ENCODE peak calls at places on chromosomes 2 and 18, in six cellular contexts. P is H9, Q is H1, C is neuronal stem cell, T is IMR-90, K is trophoblast cell. S is an unnamed sample.

GRCh38 chr2:237896941-237897340 is 37.5 kb downstream of the RAMP1 start:
- DNase-seq in Q (no peak), T (no peak), P (no peak), K (no peak), C (no peak), S (no peak)

GRCh38 chr18:902179-902718 is 2.4 kb upstream of the ADCYAP1 start:
- DNase-seq in P (no peak), K (no peak), T (no peak), Q (no peak), C (no peak), S (peak)

GRCh38 chr2:170975943-170976270 is 46.9 kb downstream of the GORASP2 start:
- DNase-seq in T (no peak), Q (no peak), C (no peak), K (no peak), P (no peak), S (no peak)

GRCh38 chr2:43021791-43022500 is 204.5 kb downstream of the ZFP36L2 start:
- DNase-seq in C (no peak), K (no peak), Q (peak), P (peak), T (no peak), S (no peak)

GRCh38 chr2:85655961-85656403 is 12.0 kb downstream of the SFTPB start:
- DNase-seq in T (peak), P (no peak), Q (no peak), C (no peak), K (no peak), S (peak)

GRCh38 chr2:76953733-76954347 is 568.3 kb downstream of the LRRTM4 start:
- DNase-seq in K (peak), Q (peak), C (peak), P (peak), T (peak), S (peak)

GRCh38 chr2:165529130-165529529 is 59.6 kb downstream of the CSRNP3 start:
- DNase-seq in C (no peak), P (peak), K (no peak), Q (no peak), T (no peak), S (no peak)

GRCh38 chr2:240602266-240603050 is 15.9 kb downstream of the CAPN10 start:
- DNase-seq in K (no peak), T (no peak), P (no peak), C (no peak), Q (no peak), S (no peak)

GRCh38 chr18:58195278-58195721 is 151.3 kb downstream of the NEDD4L start:
- DNase-seq in P (peak), Q (peak), T (no peak), C (no peak), K (no peak), S (no peak)

GRCh38 chr2:18435425-18436037 is 124.9 kb downstream of the RDH14 start:
- DNase-seq in K (peak), C (peak), Q (peak), T (peak), P (no peak), S (peak)

GRCh38 chr2:221204699-221205098 is 367.4 kb downstream of the EPHA4 start:
- DNase-seq in K (no peak), Q (no peak), P (no peak), C (no peak), T (no peak), S (peak)

GRCh38 chr2:159755788-159756187 is 42.2 kb downstream of the CD302 start:
- DNase-seq in Q (no peak), C (no peak), T (peak), K (peak), P (no peak), S (peak)

GRCh38 chr2:30444283-30444682 is 2.8 kb upstream of the LCLAT1 start:
- DNase-seq in T (no peak), K (no peak), C (no peak), Q (no peak), P (no peak), S (no peak)

GRCh38 chr2:30443081-30443480 is 4.0 kb upstream of the LCLAT1 start:
- DNase-seq in Q (no peak), K (no peak), P (no peak), T (no peak), C (no peak), S (no peak)

GRCh38 chr2:30437809-30438548 is 9.1 kb upstream of the LCLAT1 start:
- DNase-seq in Q (no peak), P (no peak), C (no peak), T (no peak), K (no peak), S (no peak)

GRCh38 chr2:30439879-30440278 is 7.2 kb upstream of the LCLAT1 start:
- DNase-seq in C (no peak), T (no peak), K (no peak), Q (no peak), P (no peak), S (no peak)

GRCh38 chr2:30441023-30441422 is 6.0 kb upstream of the LCLAT1 start:
- DNase-seq in T (no peak), C (no peak), Q (no peak), P (no peak), K (no peak), S (no peak)
- H2BK120ac ChIP-seq in T (no peak), C (no peak), Q (no peak), P (no peak), K (no peak), S (no peak)

GRCh38 chr18:3052411-3052758 is 39.4 kb upstream of the LPIN2 start:
- DNase-seq in Q (no peak), C (no peak), T (no peak), K (no peak), P (no peak), S (no peak)
- H3K27ac ChIP-seq in Q (no peak), C (no peak), T (no peak), K (no peak), P (no peak), S (no peak)

GRCh38 chr2:197575987-197576386 is 60.1 kb downstream of the MOB4 start:
- DNase-seq in P (no peak), Q (no peak), K (peak), T (peak), C (no peak), S (peak)
- H2BK120ac ChIP-seq in P (peak), Q (no peak), K (no peak), T (no peak), C (no peak), S (no peak)

DNA sequence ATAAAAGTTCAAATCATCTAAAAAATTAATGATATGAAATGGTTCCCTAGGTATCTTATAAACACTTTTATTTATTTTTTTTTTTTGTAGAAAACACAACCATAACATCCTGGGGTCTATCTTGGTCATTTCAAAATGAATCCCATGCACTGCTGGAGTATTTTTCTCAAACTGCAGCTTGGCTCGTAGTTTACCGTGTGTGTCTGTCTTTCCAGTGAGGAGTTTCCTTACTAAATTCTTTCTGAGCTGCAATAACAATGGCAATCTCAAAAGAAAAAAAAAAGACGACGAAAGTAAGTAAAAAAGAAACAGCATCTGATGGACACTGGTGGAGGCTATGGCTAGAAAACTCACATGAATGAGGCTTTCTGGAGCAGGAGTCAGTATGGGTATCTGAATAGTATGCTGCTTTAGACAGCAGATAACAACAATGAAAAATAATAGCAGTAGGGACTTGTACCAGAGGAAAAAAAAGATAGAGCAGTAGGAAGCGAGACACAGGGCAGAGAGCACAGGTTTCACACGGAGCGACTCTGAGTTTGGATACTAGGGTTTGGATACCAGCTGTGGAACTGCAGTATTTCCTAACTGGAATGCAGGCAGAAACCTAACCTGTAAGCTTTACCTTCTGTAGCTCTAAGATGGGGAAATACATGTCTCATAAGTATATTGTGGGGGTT is 43.5 kb downstream of the CALCRL start:
- DNase-seq in T (no peak), K (no peak), P (no peak), C (no peak), Q (no peak), S (no peak)
- H3K27ac ChIP-seq in T (no peak), K (no peak), P (no peak), C (no peak), Q (no peak), S (peak)

GRCh38 chr2:38751043-38751846 is at the start of gene SRSF7:
- DNase-seq in C (peak), T (peak), Q (peak), K (peak), P (peak), S (peak)

GRCh38 chr2:38748857-38749804 is 2.0 kb downstream of the SRSF7 start:
- DNase-seq in Q (no peak), P (no peak), K (no peak), T (no peak), C (no peak), S (no peak)

GRCh38 chr2:38750011-38750792 is 959 bp downstream of the SRSF7 start:
- DNase-seq in T (peak), C (peak), Q (no peak), P (no peak), K (peak), S (no peak)

GRCh38 chr2:38751847-38752410 is 768 bp upstream of the SRSF7 start:
- DNase-seq in C (peak), P (no peak), K (no peak), Q (no peak), T (peak), S (no peak)

DNA sequence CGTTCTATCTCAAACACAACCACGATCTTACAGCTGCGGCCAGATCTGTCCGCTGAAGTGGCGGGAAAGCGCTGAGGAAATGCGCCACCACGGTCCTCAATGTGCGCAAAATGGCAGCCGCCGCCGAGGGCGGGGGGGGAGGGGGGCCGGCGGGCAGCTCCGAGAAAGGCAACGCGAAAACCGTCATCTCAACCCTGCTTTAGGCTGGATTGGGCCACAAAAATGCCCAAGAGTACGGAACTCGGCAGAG is 443 bp downstream of the SRSF7 start:
- DNase-seq in K (peak), Q (no peak), P (no peak), C (no peak), T (no peak), S (no peak)
- H2BK120ac ChIP-seq in K (peak), Q (peak), P (no peak), C (peak), T (peak), S (no peak)

DNA sequence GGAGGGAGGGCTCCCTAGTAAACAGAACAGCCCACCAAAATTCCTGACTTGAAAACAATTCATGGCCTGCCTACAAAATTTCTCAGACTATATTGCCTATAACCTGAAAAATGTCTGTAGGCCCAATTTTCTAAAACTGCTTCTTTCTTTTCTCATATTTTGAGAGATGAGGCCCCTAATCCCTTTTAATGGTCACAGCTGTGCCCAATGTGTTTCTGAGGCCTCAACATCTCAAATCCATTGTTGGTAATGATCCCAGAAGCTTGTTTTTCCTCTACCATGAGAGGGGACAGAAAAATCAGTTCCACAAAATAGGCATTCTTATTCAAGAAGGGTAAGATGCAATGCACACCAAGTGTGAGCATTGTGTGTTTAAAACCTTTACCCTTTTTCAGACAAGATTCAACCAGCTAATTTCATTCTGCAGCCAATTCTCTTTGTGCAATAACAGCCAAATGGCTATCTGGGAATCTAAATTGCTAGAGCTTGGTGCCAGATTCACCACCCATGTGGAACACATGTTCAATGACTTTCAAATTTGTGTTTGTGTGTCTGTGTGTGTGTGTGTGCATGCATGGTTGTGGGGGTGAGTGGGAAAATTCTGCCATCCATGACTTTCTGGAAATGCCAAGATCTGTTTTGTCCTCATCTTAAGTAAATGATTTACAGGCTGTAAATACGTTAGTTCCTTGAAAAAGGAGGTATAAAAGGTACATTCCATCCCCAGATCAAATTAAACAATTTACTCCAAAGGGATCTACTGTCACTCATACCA is 319.5 kb downstream of the TNS1 start:
- DNase-seq in C (no peak), T (no peak), K (no peak), P (no peak), Q (no peak), S (no peak)
- H3K27ac ChIP-seq in C (no peak), T (no peak), K (no peak), P (no peak), Q (no peak), S (no peak)

GRCh38 chr18:70366174-70366573 is 77.3 kb downstream of the SOCS6 start:
- DNase-seq in K (no peak), T (no peak), Q (no peak), C (peak), P (peak), S (no peak)

GRCh38 chr18:70368903-70369302 is 80.1 kb downstream of the SOCS6 start:
- DNase-seq in K (no peak), T (no peak), P (no peak), C (no peak), Q (no peak), S (no peak)

GRCh38 chr18:70363861-70364260 is 75.0 kb downstream of the SOCS6 start:
- DNase-seq in Q (no peak), P (no peak), T (peak), C (no peak), K (no peak), S (no peak)

GRCh38 chr18:70365361-70365760 is 76.5 kb downstream of the SOCS6 start:
- DNase-seq in C (no peak), K (no peak), P (no peak), Q (no peak), T (no peak), S (no peak)

DNA sequence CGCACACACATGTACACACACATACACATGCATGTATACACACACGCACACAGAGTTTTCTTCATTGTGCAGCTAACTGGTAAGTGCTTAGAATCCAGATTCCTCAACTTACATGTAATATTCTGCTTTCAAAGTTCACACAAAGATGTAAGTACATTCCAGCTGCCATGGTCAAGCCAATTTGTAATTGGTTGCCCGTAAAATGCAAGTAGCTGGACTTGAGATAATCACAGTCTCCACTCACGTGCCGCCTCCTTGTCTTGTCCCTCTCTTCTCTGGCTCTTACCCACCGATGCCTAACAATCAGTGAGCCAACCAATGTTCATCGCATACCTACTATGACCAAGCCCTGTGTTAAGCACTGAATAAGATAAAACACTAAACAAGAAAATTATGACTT is 77.8 kb downstream of the SOCS6 start:
- DNase-seq in K (no peak), C (no peak), P (no peak), T (no peak), Q (no peak), S (no peak)
- H2BK120ac ChIP-seq in K (no peak), C (no peak), P (no peak), T (peak), Q (peak), S (no peak)